ENCODE peak calls at places on chromosomes 11 and 22, in four cellular contexts. One of them, this sample, is unnamed.

GRCh38 chr22:46797355-46797754 is 34.9 kb downstream of the TBC1D22A start:
- DNase-seq in fibroblast of lung: peak; percentile 29
- DNase-seq in cardiac muscle cell: peak; percentile 41
- DNase-seq in heart right ventricle: no peak
- DNase-seq in this sample: no peak

GRCh38 chr11:129814244-129814992 is 1.2 kb upstream of the TMEM45B start:
- DNase-seq in fibroblast of lung: no peak
- DNase-seq in cardiac muscle cell: no peak
- DNase-seq in heart right ventricle: no peak
- DNase-seq in this sample: no peak

GRCh38 chr11:78764946-78765345 is 190.3 kb upstream of the NARS2 start:
- DNase-seq in fibroblast of lung: peak; percentile 28
- DNase-seq in cardiac muscle cell: no peak
- DNase-seq in heart right ventricle: no peak
- DNase-seq in this sample: no peak

GRCh38 chr22:24465975-24466374 is 29.2 kb upstream of the UPB1 start:
- DNase-seq in fibroblast of lung: no peak
- DNase-seq in cardiac muscle cell: no peak
- DNase-seq in heart right ventricle: no peak
- DNase-seq in this sample: no peak

GRCh38 chr22:29658171-29658570 is 54.7 kb downstream of the NF2 start:
- DNase-seq in fibroblast of lung: no peak
- DNase-seq in cardiac muscle cell: peak; percentile 18
- DNase-seq in heart right ventricle: no peak
- DNase-seq in this sample: no peak

GRCh38 chr11:47004595-47005033 is 68.1 kb downstream of the CSTPP1 start:
- DNase-seq in fibroblast of lung: peak; percentile 98
- DNase-seq in cardiac muscle cell: peak; percentile 85
- DNase-seq in heart right ventricle: peak; percentile 81
- DNase-seq in this sample: peak; percentile 76

GRCh38 chr11:70824590-70825300 is 426.4 kb downstream of the CTTN start:
- DNase-seq in fibroblast of lung: no peak
- DNase-seq in cardiac muscle cell: no peak
- DNase-seq in heart right ventricle: no peak
- DNase-seq in this sample: peak; percentile 12

GRCh38 chr11:58921778-58922390 is 17.4 kb upstream of the GLYATL1 start:
- DNase-seq in fibroblast of lung: no peak
- DNase-seq in cardiac muscle cell: no peak
- DNase-seq in heart right ventricle: no peak
- DNase-seq in this sample: no peak

GRCh38 chr11:88300888-88301477 is 36.6 kb downstream of the CTSC start:
- DNase-seq in fibroblast of lung: no peak
- DNase-seq in cardiac muscle cell: peak; percentile 72
- DNase-seq in heart right ventricle: no peak
- DNase-seq in this sample: no peak

GRCh38 chr11:14577290-14577689 is 57.1 kb upstream of the PSMA1 start:
- DNase-seq in fibroblast of lung: no peak
- DNase-seq in cardiac muscle cell: no peak
- DNase-seq in heart right ventricle: no peak
- DNase-seq in this sample: no peak

GRCh38 chr11:108224908-108225786 is 2.3 kb downstream of the ATM start:
- DNase-seq in fibroblast of lung: no peak
- DNase-seq in cardiac muscle cell: no peak
- DNase-seq in heart right ventricle: no peak
- DNase-seq in this sample: peak; percentile 18

GRCh38 chr11:79087238-79087956 is 353.4 kb downstream of the TENM4 start:
- DNase-seq in fibroblast of lung: peak; percentile 92
- DNase-seq in cardiac muscle cell: peak; percentile 68
- DNase-seq in heart right ventricle: no peak
- DNase-seq in this sample: no peak

GRCh38 chr11:130462931-130463330 is 14.5 kb downstream of the ADAMTS15 start:
- DNase-seq in fibroblast of lung: no peak
- DNase-seq in cardiac muscle cell: no peak
- DNase-seq in heart right ventricle: no peak
- DNase-seq in this sample: no peak

GRCh38 chr11:99316761-99317475 is 296.2 kb downstream of the CNTN5 start:
- DNase-seq in fibroblast of lung: peak; percentile 36
- DNase-seq in cardiac muscle cell: peak; percentile 57
- DNase-seq in heart right ventricle: peak; percentile 11
- DNase-seq in this sample: no peak

GRCh38 chr11:107849791-107850190 is 8.8 kb downstream of the SLC35F2 start:
- DNase-seq in fibroblast of lung: no peak
- DNase-seq in cardiac muscle cell: no peak
- DNase-seq in heart right ventricle: no peak
- DNase-seq in this sample: no peak

GRCh38 chr11:118168316-118168715 is 8.1 kb downstream of the SCN2B start:
- DNase-seq in fibroblast of lung: no peak
- DNase-seq in cardiac muscle cell: no peak
- DNase-seq in heart right ventricle: no peak
- DNase-seq in this sample: peak; percentile 49

GRCh38 chr11:73729594-73730206 is 31.2 kb downstream of the RAB6A start:
- DNase-seq in fibroblast of lung: no peak
- DNase-seq in cardiac muscle cell: peak; percentile 32
- DNase-seq in heart right ventricle: no peak
- DNase-seq in this sample: no peak

GRCh38 chr22:48185071-48185470 is 1422.6 kb downstream of the TBC1D22A start:
- DNase-seq in fibroblast of lung: no peak
- DNase-seq in cardiac muscle cell: no peak
- DNase-seq in heart right ventricle: no peak
- DNase-seq in this sample: no peak

GRCh38 chr11:19428206-19429001 is 187.7 kb upstream of the E2F8 start:
- DNase-seq in fibroblast of lung: no peak
- DNase-seq in cardiac muscle cell: no peak
- DNase-seq in heart right ventricle: no peak
- DNase-seq in this sample: no peak

GRCh38 chr11:8087185-8087584 is 6.2 kb downstream of the TUB start:
- DNase-seq in fibroblast of lung: no peak
- DNase-seq in cardiac muscle cell: no peak
- DNase-seq in heart right ventricle: no peak
- DNase-seq in this sample: no peak

GRCh38 chr22:24053481-24054226 is 42.5 kb downstream of the CABIN1 start:
- DNase-seq in fibroblast of lung: no peak
- DNase-seq in cardiac muscle cell: no peak
- DNase-seq in heart right ventricle: no peak
- DNase-seq in this sample: no peak

GRCh38 chr11:11786234-11786633 is 55.5 kb upstream of the USP47 start:
- DNase-seq in fibroblast of lung: no peak
- DNase-seq in cardiac muscle cell: no peak
- DNase-seq in heart right ventricle: no peak
- DNase-seq in this sample: no peak

GRCh38 chr11:86805873-86806310 is 5.5 kb downstream of the PRSS23 start:
- DNase-seq in fibroblast of lung: no peak
- DNase-seq in cardiac muscle cell: no peak
- DNase-seq in heart right ventricle: no peak
- DNase-seq in this sample: no peak

GRCh38 chr22:30123463-30123862 is 43.2 kb downstream of the HORMAD2 start:
- DNase-seq in fibroblast of lung: no peak
- DNase-seq in cardiac muscle cell: no peak
- DNase-seq in heart right ventricle: no peak
- DNase-seq in this sample: no peak

GRCh38 chr11:115475564-115475963 is 28.7 kb downstream of the CADM1 start:
- DNase-seq in fibroblast of lung: no peak
- DNase-seq in cardiac muscle cell: no peak
- DNase-seq in heart right ventricle: no peak
- DNase-seq in this sample: no peak

GRCh38 chr11:119550330-119550729 is 127.4 kb upstream of the THY1 start:
- DNase-seq in fibroblast of lung: peak; percentile 29
- DNase-seq in cardiac muscle cell: no peak
- DNase-seq in heart right ventricle: no peak
- DNase-seq in this sample: no peak

GRCh38 chr11:123233280-123233977 is 38.4 kb upstream of the CLMP start:
- DNase-seq in fibroblast of lung: no peak
- DNase-seq in cardiac muscle cell: no peak
- DNase-seq in heart right ventricle: no peak
- DNase-seq in this sample: no peak

GRCh38 chr22:38681784-38682335 is at the start of gene TOMM22:
- DNase-seq in fibroblast of lung: peak; percentile 82
- DNase-seq in cardiac muscle cell: peak; percentile 93
- DNase-seq in heart right ventricle: peak; percentile 87
- DNase-seq in this sample: peak; percentile 93

GRCh38 chr11:110251837-110252236 is 44.6 kb downstream of the RDX start:
- DNase-seq in fibroblast of lung: peak; percentile 77
- DNase-seq in cardiac muscle cell: no peak
- DNase-seq in heart right ventricle: peak; percentile 43
- DNase-seq in this sample: no peak

DNA sequence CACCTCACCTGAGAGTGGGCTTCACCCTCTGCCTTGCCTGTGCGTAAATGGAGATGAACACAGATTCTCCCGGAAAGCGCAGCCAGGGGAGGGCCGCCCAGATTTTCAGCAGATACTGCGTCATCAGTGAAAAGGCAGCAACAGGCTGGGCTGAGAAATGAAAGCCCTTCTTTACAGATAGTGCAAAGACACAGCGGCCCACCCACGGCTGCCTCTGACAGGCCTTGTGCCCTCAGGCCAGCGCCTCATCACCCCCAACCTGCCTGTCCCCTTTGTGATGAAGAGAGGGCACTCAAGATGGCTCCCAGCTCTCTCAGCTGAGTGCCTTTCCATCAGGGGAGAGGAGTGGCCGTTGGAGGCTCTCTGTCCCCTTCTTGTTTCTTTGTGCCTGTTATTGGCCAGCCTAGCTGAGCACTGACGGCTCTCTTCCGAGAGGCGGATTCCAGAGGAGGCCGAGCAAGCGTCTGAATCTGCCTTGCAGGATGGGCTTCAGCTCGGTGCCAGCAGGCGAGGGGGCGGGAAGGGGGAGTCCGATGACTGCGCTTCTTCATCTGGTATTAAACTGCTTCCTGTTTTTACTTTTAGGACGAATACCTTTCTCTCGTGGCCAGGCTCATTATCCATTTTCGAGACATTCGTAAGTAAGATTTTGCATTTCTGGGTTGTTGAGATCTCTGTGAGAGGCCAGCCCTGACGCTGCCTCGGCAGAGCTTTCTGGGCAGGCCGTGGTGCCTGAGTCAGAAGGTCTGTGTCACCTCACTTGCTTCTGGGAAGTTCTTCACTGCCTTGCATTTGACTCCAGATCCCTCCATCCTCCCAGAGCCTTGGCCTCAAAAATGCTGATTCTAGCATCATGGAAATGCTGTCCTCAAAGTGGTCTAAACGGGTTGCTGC is 43.7 kb downstream of the MED15 start:
- DNase-seq in fibroblast of lung: peak; percentile 87
- DNase-seq in cardiac muscle cell: peak; percentile 61
- DNase-seq in heart right ventricle: peak; percentile 33
- DNase-seq in this sample: no peak
- H3K4me1 ChIP-seq in fibroblast of lung: peaks cover 49% of the 10 kb centered on the region
- H3K4me1 ChIP-seq in cardiac muscle cell: peaks cover 38% of the 10 kb centered on the region
- H3K4me1 ChIP-seq in heart right ventricle: peaks cover 48% of the 10 kb centered on the region
- H3K4me1 ChIP-seq in this sample: peaks cover 53% of the 10 kb centered on the region

GRCh38 chr22:35892192-35892591 is 136.4 kb downstream of the RBFOX2 start:
- DNase-seq in fibroblast of lung: peak; percentile 89
- DNase-seq in cardiac muscle cell: no peak
- DNase-seq in heart right ventricle: no peak
- DNase-seq in this sample: no peak

GRCh38 chr22:35896306-35896705 is 132.3 kb downstream of the RBFOX2 start:
- DNase-seq in fibroblast of lung: no peak
- DNase-seq in cardiac muscle cell: no peak
- DNase-seq in heart right ventricle: no peak
- DNase-seq in this sample: no peak

GRCh38 chr22:35894937-35895708 is 133.5 kb downstream of the RBFOX2 start:
- DNase-seq in fibroblast of lung: peak; percentile 72
- DNase-seq in cardiac muscle cell: peak; percentile 78
- DNase-seq in heart right ventricle: peak; percentile 69
- DNase-seq in this sample: no peak

GRCh38 chr22:35893698-35894097 is 134.9 kb downstream of the RBFOX2 start:
- DNase-seq in fibroblast of lung: no peak
- DNase-seq in cardiac muscle cell: no peak
- DNase-seq in heart right ventricle: peak; percentile 65
- DNase-seq in this sample: no peak

GRCh38 chr22:35894464-35894878 is 134.2 kb downstream of the RBFOX2 start:
- DNase-seq in fibroblast of lung: no peak
- DNase-seq in cardiac muscle cell: peak; percentile 73
- DNase-seq in heart right ventricle: peak; percentile 53
- DNase-seq in this sample: no peak
- H3K27ac ChIP-seq in fibroblast of lung: peak overlapping the region; percentile 46
- H3K27ac ChIP-seq in cardiac muscle cell: peak overlapping the region; percentile 95
- H3K27ac ChIP-seq in heart right ventricle: peak overlapping the region; percentile 82
- H3K27ac ChIP-seq in this sample: peak overlapping the region; percentile 47

DNA sequence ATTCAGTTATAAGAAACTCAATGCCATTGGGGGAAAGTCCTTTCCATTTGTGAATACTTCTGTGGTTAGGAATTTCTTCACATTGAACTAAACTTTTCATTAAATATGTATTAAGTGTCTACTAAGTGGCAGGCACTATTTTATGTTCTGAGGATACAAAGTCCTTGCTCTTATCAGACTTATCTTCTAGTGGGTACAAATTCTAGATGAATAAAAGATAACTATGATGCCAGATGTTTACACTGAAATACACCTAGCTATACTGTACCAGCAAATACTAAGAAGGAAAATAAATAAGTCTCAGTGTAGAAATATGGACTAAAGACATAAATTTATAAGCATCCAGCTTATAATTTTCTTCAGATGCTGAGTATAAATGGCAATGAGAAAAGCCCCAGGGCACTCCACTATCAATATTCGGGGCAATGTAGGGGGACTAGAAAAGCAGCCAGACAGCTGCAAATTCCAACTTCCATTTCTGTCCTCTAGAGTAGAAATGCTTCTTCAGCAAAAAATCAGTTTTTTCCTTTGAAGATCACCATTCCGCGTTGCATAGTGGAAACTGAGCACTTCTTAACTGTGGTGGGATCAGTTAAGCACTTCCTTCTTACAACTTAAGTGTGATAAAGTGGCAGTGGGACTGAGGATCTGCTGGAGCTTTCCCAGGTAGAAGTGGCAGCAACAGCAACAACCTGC is 11.8 kb upstream of the BIRC3 start:
- DNase-seq in fibroblast of lung: no peak
- DNase-seq in cardiac muscle cell: no peak
- DNase-seq in heart right ventricle: no peak
- DNase-seq in this sample: no peak
- TF ChIP-seq CTCF in fibroblast of lung: no peak
- TF ChIP-seq CTCF in cardiac muscle cell: no peak
- TF ChIP-seq CTCF in heart right ventricle: no peak
- TF ChIP-seq CTCF in this sample: no peak

DNA sequence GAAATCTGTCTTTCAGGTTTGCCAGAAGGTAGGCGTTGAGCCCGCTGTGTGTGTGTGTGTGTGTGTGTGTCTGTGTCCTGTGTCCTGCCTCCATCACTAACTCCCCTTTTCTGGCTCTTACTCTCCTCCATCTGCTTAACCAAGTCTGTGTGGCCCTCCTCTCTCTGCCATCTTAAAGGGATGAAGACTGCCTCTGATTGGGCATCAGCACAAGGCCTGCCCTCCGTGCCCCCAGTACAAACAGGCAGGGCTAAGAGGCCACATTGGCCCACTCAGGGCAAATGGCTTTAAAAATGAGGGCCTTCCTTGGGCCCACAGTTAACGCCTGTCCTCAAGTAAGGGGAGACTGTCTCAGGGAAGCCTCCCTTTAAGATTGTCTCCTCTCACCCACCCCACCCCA is 10.9 kb downstream of the RCOR2 start:
- DNase-seq in fibroblast of lung: no peak
- DNase-seq in cardiac muscle cell: no peak
- DNase-seq in heart right ventricle: no peak
- DNase-seq in this sample: no peak
- H3K4me1 ChIP-seq in fibroblast of lung: peaks cover 3% of the 10 kb centered on the region
- H3K4me1 ChIP-seq in cardiac muscle cell: peaks cover 39% of the 10 kb centered on the region
- H3K4me1 ChIP-seq in heart right ventricle: peaks cover 4% of the 10 kb centered on the region
- H3K4me1 ChIP-seq in this sample: no peaks in the 10 kb centered on the region